ENCODE peak calls at places on chromosomes 7 and 10, in six cellular contexts. G is foreskin fibroblast, T is fibroblast of the conjunctiva, D is progenitor cell of endocrine pancreas, V is hepatocyte, K is prostate gland. O is an unnamed sample.
A peak's percentile ranks its signal among the peaks of the same experiment; 100 is the strongest.

GRCh38 chr10:66747451-66747850 is 178.4 kb upstream of the LRRTM3 start:
- DNase-seq in G (peak; percentile 20), T (peak; percentile 1), D (no peak), V (peak; percentile 5), K (no peak), O (no peak)

GRCh38 chr10:29130190-29130673 is 158.6 kb upstream of the LYZL1 start:
- DNase-seq in G (no peak), T (no peak), D (peak; percentile 20), V (peak; percentile 63), K (no peak), O (no peak)

GRCh38 chr7:55369427-55369826 is 4.3 kb downstream of the LANCL2 start:
- DNase-seq in G (peak; percentile 90), T (peak; percentile 78), D (no peak), V (no peak), K (no peak), O (no peak)

GRCh38 chr7:44213872-44214595 is 13.3 kb downstream of the YKT6 start:
- DNase-seq in G (no peak), T (peak; percentile 14), D (no peak), V (peak; percentile 70), K (no peak), O (no peak)

GRCh38 chr7:93202594-93203273 is 23.5 kb downstream of the HEPACAM2 start:
- DNase-seq in G (no peak), T (no peak), D (no peak), V (no peak), K (no peak), O (no peak)

GRCh38 chr7:4787947-4788626 is 12.7 kb downstream of the AP5Z1 start:
- DNase-seq in G (no peak), T (no peak), D (no peak), V (no peak), K (no peak), O (no peak)

GRCh38 chr7:80760292-80760691 is 121.8 kb downstream of the CD36 start:
- DNase-seq in G (no peak), T (no peak), D (no peak), V (no peak), K (no peak), O (no peak)

GRCh38 chr7:133275008-133275407 is 22.1 kb downstream of the EXOC4 start:
- DNase-seq in G (no peak), T (no peak), D (no peak), V (no peak), K (no peak), O (no peak)

GRCh38 chr10:15540729-15541128 is 169.6 kb upstream of the FAM171A1 start:
- DNase-seq in G (no peak), T (no peak), D (no peak), V (no peak), K (no peak), O (no peak)

GRCh38 chr10:73136627-73137026 is 26.4 kb downstream of the NUDT13 start:
- DNase-seq in G (no peak), T (no peak), D (no peak), V (peak; percentile 41), K (no peak), O (no peak)

GRCh38 chr7:75819711-75820110 is 6.1 kb upstream of the CCL24 start:
- DNase-seq in G (no peak), T (no peak), D (no peak), V (no peak), K (no peak), O (no peak)

GRCh38 chr7:120742370-120742769 is 115.6 kb downstream of the TSPAN12 start:
- DNase-seq in G (no peak), T (no peak), D (no peak), V (no peak), K (no peak), O (no peak)

GRCh38 chr10:128868481-128868880 is 598.6 kb upstream of the MGMT start:
- DNase-seq in G (no peak), T (no peak), D (no peak), V (no peak), K (peak; percentile 2), O (no peak)

GRCh38 chr7:152514771-152515105 is 78.9 kb upstream of the KMT2C start:
- DNase-seq in G (no peak), T (no peak), D (no peak), V (no peak), K (no peak), O (no peak)

GRCh38 chr7:38330861-38331709 is 57.6 kb upstream of the TARP start:
- DNase-seq in G (no peak), T (no peak), D (no peak), V (no peak), K (no peak), O (no peak)

GRCh38 chr7:107563072-107563760 is 504 bp downstream of the COG5 start:
- DNase-seq in G (no peak), T (no peak), D (no peak), V (no peak), K (no peak), O (no peak)

GRCh38 chr7:25012254-25012653 is 32.3 kb upstream of the OSBPL3 start:
- DNase-seq in G (no peak), T (no peak), D (no peak), V (no peak), K (no peak), O (no peak)

GRCh38 chr7:140214075-140214684 is 37.4 kb upstream of the KDM7A start:
- DNase-seq in G (no peak), T (peak; percentile 89), D (no peak), V (no peak), K (no peak), O (no peak)

GRCh38 chr10:61251089-61251488 is 202.1 kb downstream of the TMEM26 start:
- DNase-seq in G (no peak), T (no peak), D (no peak), V (no peak), K (no peak), O (no peak)